ENCODE peak calls at places on chromosomes 2 and 18, in ten cellular contexts. One of them, this sample, is unnamed.

GRCh38 chr2:101467306-101467705 is 7.6 kb downstream of the RFX8 start:
- DNase-seq in SK-N-SH: no peak
- DNase-seq in tibial artery: no peak
- DNase-seq in psoas muscle: no peak
- DNase-seq in astrocyte: peak
- DNase-seq in OCI-LY7: no peak
- DNase-seq in spleen: no peak
- DNase-seq in HCT116: no peak
- DNase-seq in uterus: no peak
- DNase-seq in colonic mucosa: no peak
- DNase-seq in this sample: no peak

GRCh38 chr2:241218131-241219029 is 29.9 kb downstream of the ANO7 start:
- DNase-seq in psoas muscle: peak
- DNase-seq in colonic mucosa: peak
- DNase-seq in SK-N-SH: peak
- DNase-seq in tibial artery: no peak
- DNase-seq in uterus: peak
- DNase-seq in OCI-LY7: peak
- DNase-seq in astrocyte: no peak
- DNase-seq in spleen: peak
- DNase-seq in HCT116: no peak
- DNase-seq in this sample: no peak

GRCh38 chr2:137155351-137156104 is 390.2 kb downstream of the THSD7B start:
- DNase-seq in psoas muscle: no peak
- DNase-seq in uterus: no peak
- DNase-seq in SK-N-SH: no peak
- DNase-seq in colonic mucosa: no peak
- DNase-seq in spleen: no peak
- DNase-seq in OCI-LY7: no peak
- DNase-seq in astrocyte: peak
- DNase-seq in tibial artery: no peak
- DNase-seq in HCT116: no peak
- DNase-seq in this sample: no peak

GRCh38 chr2:192148620-192149321 is 46.0 kb downstream of the TMEFF2 start:
- DNase-seq in colonic mucosa: no peak
- DNase-seq in uterus: no peak
- DNase-seq in SK-N-SH: no peak
- DNase-seq in HCT116: no peak
- DNase-seq in tibial artery: no peak
- DNase-seq in spleen: no peak
- DNase-seq in psoas muscle: no peak
- DNase-seq in astrocyte: peak
- DNase-seq in OCI-LY7: no peak
- DNase-seq in this sample: no peak

GRCh38 chr2:74373189-74373588 is 6.9 kb downstream of the DCTN1 start:
- DNase-seq in spleen: no peak
- DNase-seq in uterus: peak
- DNase-seq in psoas muscle: peak
- DNase-seq in HCT116: no peak
- DNase-seq in colonic mucosa: peak
- DNase-seq in SK-N-SH: no peak
- DNase-seq in OCI-LY7: no peak
- DNase-seq in tibial artery: peak
- DNase-seq in astrocyte: no peak
- DNase-seq in this sample: no peak

GRCh38 chr2:219497495-219498279 is 1.0 kb upstream of the GMPPA start:
- DNase-seq in tibial artery: peak
- DNase-seq in spleen: peak
- DNase-seq in colonic mucosa: peak
- DNase-seq in astrocyte: peak
- DNase-seq in HCT116: peak
- DNase-seq in uterus: peak
- DNase-seq in SK-N-SH: peak
- DNase-seq in OCI-LY7: no peak
- DNase-seq in psoas muscle: peak
- DNase-seq in this sample: peak

GRCh38 chr18:28176933-28177827 is at the start of gene CDH2:
- DNase-seq in OCI-LY7: no peak
- DNase-seq in HCT116: no peak
- DNase-seq in spleen: peak
- DNase-seq in psoas muscle: peak
- DNase-seq in astrocyte: peak
- DNase-seq in tibial artery: no peak
- DNase-seq in uterus: peak
- DNase-seq in colonic mucosa: no peak
- DNase-seq in SK-N-SH: peak
- DNase-seq in this sample: peak

GRCh38 chr2:40436093-40436475 is 15.8 kb downstream of the SLC8A1 start:
- DNase-seq in HCT116: no peak
- DNase-seq in OCI-LY7: no peak
- DNase-seq in spleen: no peak
- DNase-seq in astrocyte: no peak
- DNase-seq in uterus: no peak
- DNase-seq in colonic mucosa: no peak
- DNase-seq in SK-N-SH: no peak
- DNase-seq in tibial artery: no peak
- DNase-seq in psoas muscle: no peak
- DNase-seq in this sample: no peak

GRCh38 chr2:44934024-44934423 is 7.5 kb upstream of the SIX3 start:
- DNase-seq in spleen: no peak
- DNase-seq in psoas muscle: no peak
- DNase-seq in SK-N-SH: peak
- DNase-seq in uterus: no peak
- DNase-seq in colonic mucosa: no peak
- DNase-seq in HCT116: no peak
- DNase-seq in tibial artery: no peak
- DNase-seq in OCI-LY7: no peak
- DNase-seq in astrocyte: no peak
- DNase-seq in this sample: no peak

GRCh38 chr2:220279840-220280239 is 652.4 kb downstream of the SLC4A3 start:
- DNase-seq in colonic mucosa: no peak
- DNase-seq in astrocyte: peak
- DNase-seq in HCT116: no peak
- DNase-seq in tibial artery: no peak
- DNase-seq in OCI-LY7: no peak
- DNase-seq in SK-N-SH: no peak
- DNase-seq in psoas muscle: no peak
- DNase-seq in spleen: no peak
- DNase-seq in uterus: no peak
- DNase-seq in this sample: no peak

GRCh38 chr2:230908595-230909191 is 16.3 kb downstream of the GPR55 start:
- DNase-seq in SK-N-SH: no peak
- DNase-seq in spleen: peak
- DNase-seq in colonic mucosa: peak
- DNase-seq in uterus: no peak
- DNase-seq in psoas muscle: no peak
- DNase-seq in astrocyte: peak
- DNase-seq in tibial artery: no peak
- DNase-seq in HCT116: peak
- DNase-seq in OCI-LY7: no peak
- DNase-seq in this sample: peak

GRCh38 chr2:203238329-203238710 is 498 bp upstream of the CYP20A1 start:
- DNase-seq in psoas muscle: no peak
- DNase-seq in OCI-LY7: peak
- DNase-seq in spleen: no peak
- DNase-seq in SK-N-SH: no peak
- DNase-seq in tibial artery: no peak
- DNase-seq in uterus: no peak
- DNase-seq in colonic mucosa: no peak
- DNase-seq in HCT116: no peak
- DNase-seq in astrocyte: no peak
- DNase-seq in this sample: no peak

GRCh38 chr2:187553908-187554703 is at the start of gene TFPI:
- DNase-seq in SK-N-SH: no peak
- DNase-seq in psoas muscle: no peak
- DNase-seq in OCI-LY7: no peak
- DNase-seq in spleen: no peak
- DNase-seq in uterus: peak
- DNase-seq in astrocyte: peak
- DNase-seq in colonic mucosa: peak
- DNase-seq in HCT116: no peak
- DNase-seq in tibial artery: peak
- DNase-seq in this sample: no peak

GRCh38 chr2:215613265-215613664 is 177.4 kb upstream of the FN1 start:
- DNase-seq in uterus: no peak
- DNase-seq in tibial artery: no peak
- DNase-seq in HCT116: no peak
- DNase-seq in SK-N-SH: no peak
- DNase-seq in OCI-LY7: no peak
- DNase-seq in spleen: no peak
- DNase-seq in astrocyte: no peak
- DNase-seq in psoas muscle: no peak
- DNase-seq in colonic mucosa: no peak
- DNase-seq in this sample: peak

GRCh38 chr2:105455488-105455991 is 56.7 kb upstream of the FHL2 start:
- DNase-seq in colonic mucosa: peak
- DNase-seq in OCI-LY7: no peak
- DNase-seq in astrocyte: peak
- DNase-seq in spleen: no peak
- DNase-seq in SK-N-SH: peak
- DNase-seq in tibial artery: peak
- DNase-seq in psoas muscle: peak
- DNase-seq in HCT116: peak
- DNase-seq in uterus: peak
- DNase-seq in this sample: peak

GRCh38 chr2:38260469-38260868 is 116.6 kb downstream of the ATL2 start:
- DNase-seq in tibial artery: no peak
- DNase-seq in colonic mucosa: no peak
- DNase-seq in spleen: no peak
- DNase-seq in uterus: no peak
- DNase-seq in SK-N-SH: no peak
- DNase-seq in psoas muscle: no peak
- DNase-seq in HCT116: no peak
- DNase-seq in astrocyte: no peak
- DNase-seq in OCI-LY7: no peak
- DNase-seq in this sample: no peak
- TF ChIP-seq CTCF in tibial artery: no peak
- TF ChIP-seq CTCF in colonic mucosa: no peak
- TF ChIP-seq CTCF in spleen: no peak
- TF ChIP-seq CTCF in uterus: no peak
- TF ChIP-seq CTCF in SK-N-SH: no peak
- TF ChIP-seq CTCF in psoas muscle: no peak
- TF ChIP-seq CTCF in HCT116: no peak
- TF ChIP-seq CTCF in astrocyte: no peak
- TF ChIP-seq CTCF in OCI-LY7: no peak
- TF ChIP-seq CTCF in this sample: peak

DNA sequence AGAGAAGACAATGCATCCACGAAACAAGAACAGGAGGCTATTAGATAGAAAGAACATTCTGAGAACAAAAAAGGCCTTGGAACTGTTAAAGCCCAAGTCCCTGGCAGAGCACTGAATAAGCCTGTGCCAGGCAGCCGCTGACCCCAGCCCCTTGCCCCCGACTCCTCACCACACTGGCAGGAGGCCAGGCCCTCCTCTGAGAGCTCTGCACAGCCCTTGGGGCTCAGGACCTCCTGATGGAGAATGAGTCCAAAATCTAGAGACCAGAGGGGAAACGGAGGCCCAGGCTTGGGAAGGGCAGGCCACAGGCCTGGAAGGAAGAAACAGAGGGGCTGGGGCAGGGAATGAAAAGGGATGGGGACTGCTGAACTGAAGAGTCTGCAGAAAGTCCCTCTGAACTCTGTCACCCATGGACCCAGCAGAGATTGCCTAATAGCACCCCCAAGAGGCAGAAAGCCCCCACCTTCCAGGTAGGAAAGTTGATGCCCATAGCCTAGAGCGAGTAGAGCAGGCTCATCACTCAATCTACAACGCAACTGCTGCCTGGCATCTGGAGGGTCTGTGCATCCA is 18.3 kb upstream of the TNS1 start:
- DNase-seq in tibial artery: no peak
- DNase-seq in HCT116: no peak
- DNase-seq in uterus: no peak
- DNase-seq in psoas muscle: no peak
- DNase-seq in SK-N-SH: peak
- DNase-seq in astrocyte: no peak
- DNase-seq in colonic mucosa: no peak
- DNase-seq in OCI-LY7: no peak
- DNase-seq in spleen: peak
- DNase-seq in this sample: no peak
- H3K4me3 ChIP-seq in tibial artery: no peak
- H3K4me3 ChIP-seq in HCT116: no peak
- H3K4me3 ChIP-seq in uterus: no peak
- H3K4me3 ChIP-seq in psoas muscle: peak
- H3K4me3 ChIP-seq in SK-N-SH: no peak
- H3K4me3 ChIP-seq in astrocyte: no peak
- H3K4me3 ChIP-seq in colonic mucosa: no peak
- H3K4me3 ChIP-seq in OCI-LY7: no peak
- H3K4me3 ChIP-seq in spleen: no peak
- H3K4me3 ChIP-seq in this sample: no peak

GRCh38 chr2:234422242-234422641 is 74.6 kb downstream of the ARL4C start:
- DNase-seq in HCT116: peak
- DNase-seq in SK-N-SH: no peak
- DNase-seq in psoas muscle: no peak
- DNase-seq in spleen: no peak
- DNase-seq in colonic mucosa: no peak
- DNase-seq in tibial artery: no peak
- DNase-seq in OCI-LY7: no peak
- DNase-seq in astrocyte: peak
- DNase-seq in uterus: no peak
- DNase-seq in this sample: peak
- H3K27ac ChIP-seq in HCT116: peak
- H3K27ac ChIP-seq in SK-N-SH: no peak
- H3K27ac ChIP-seq in psoas muscle: no peak
- H3K27ac ChIP-seq in spleen: peak
- H3K27ac ChIP-seq in colonic mucosa: no peak
- H3K27ac ChIP-seq in tibial artery: no peak
- H3K27ac ChIP-seq in OCI-LY7: peak
- H3K27ac ChIP-seq in astrocyte: peak
- H3K27ac ChIP-seq in uterus: no peak
- H3K27ac ChIP-seq in this sample: peak

GRCh38 chr18:45024357-45025107 is 343.8 kb downstream of the SETBP1 start:
- DNase-seq in astrocyte: no peak
- DNase-seq in SK-N-SH: no peak
- DNase-seq in psoas muscle: no peak
- DNase-seq in OCI-LY7: no peak
- DNase-seq in uterus: no peak
- DNase-seq in spleen: no peak
- DNase-seq in colonic mucosa: no peak
- DNase-seq in tibial artery: no peak
- DNase-seq in HCT116: no peak
- DNase-seq in this sample: no peak

GRCh38 chr18:45025108-45025471 is 344.4 kb downstream of the SETBP1 start:
- DNase-seq in spleen: no peak
- DNase-seq in astrocyte: no peak
- DNase-seq in OCI-LY7: no peak
- DNase-seq in HCT116: no peak
- DNase-seq in colonic mucosa: no peak
- DNase-seq in SK-N-SH: no peak
- DNase-seq in uterus: no peak
- DNase-seq in psoas muscle: no peak
- DNase-seq in tibial artery: no peak
- DNase-seq in this sample: no peak

GRCh38 chr18:45026162-45026561 is 345.5 kb downstream of the SETBP1 start:
- DNase-seq in OCI-LY7: no peak
- DNase-seq in spleen: no peak
- DNase-seq in psoas muscle: no peak
- DNase-seq in SK-N-SH: no peak
- DNase-seq in colonic mucosa: no peak
- DNase-seq in astrocyte: no peak
- DNase-seq in tibial artery: no peak
- DNase-seq in uterus: no peak
- DNase-seq in HCT116: no peak
- DNase-seq in this sample: no peak
- TF ChIP-seq CTCF in OCI-LY7: no peak
- TF ChIP-seq CTCF in spleen: no peak
- TF ChIP-seq CTCF in psoas muscle: peak
- TF ChIP-seq CTCF in SK-N-SH: no peak
- TF ChIP-seq CTCF in colonic mucosa: no peak
- TF ChIP-seq CTCF in astrocyte: no peak
- TF ChIP-seq CTCF in tibial artery: no peak
- TF ChIP-seq CTCF in uterus: no peak
- TF ChIP-seq CTCF in HCT116: no peak
- TF ChIP-seq CTCF in this sample: no peak

GRCh38 chr2:46800625-46801024 is 115.0 kb downstream of the MCFD2 start:
- DNase-seq in colonic mucosa: no peak
- DNase-seq in psoas muscle: no peak
- DNase-seq in uterus: no peak
- DNase-seq in HCT116: no peak
- DNase-seq in tibial artery: no peak
- DNase-seq in spleen: no peak
- DNase-seq in OCI-LY7: no peak
- DNase-seq in astrocyte: no peak
- DNase-seq in SK-N-SH: no peak
- DNase-seq in this sample: no peak
- H3K4me3 ChIP-seq in colonic mucosa: no peak
- H3K4me3 ChIP-seq in psoas muscle: no peak
- H3K4me3 ChIP-seq in uterus: no peak
- H3K4me3 ChIP-seq in HCT116: no peak
- H3K4me3 ChIP-seq in tibial artery: no peak
- H3K4me3 ChIP-seq in spleen: no peak
- H3K4me3 ChIP-seq in OCI-LY7: no peak
- H3K4me3 ChIP-seq in astrocyte: no peak
- H3K4me3 ChIP-seq in SK-N-SH: peak
- H3K4me3 ChIP-seq in this sample: no peak

This sample was measured in AG04450.